ENCODE peak calls at places on chromosomes 4 and X, in five cellular contexts. One of them, this sample, is unnamed.

GRCh38 chr4:124710911-124711310 is 1.6 kb downstream of the ANKRD50 start:
- DNase-seq in fibroblast of the conjunctiva: peak
- DNase-seq in mesothelial cell of epicardium: no peak
- DNase-seq in mucosa of gallbladder: no peak
- DNase-seq in CD8-positive, alpha-beta memory T cell: no peak
- DNase-seq in this sample: no peak

GRCh38 chr4:173748353-173748752 is 218.3 kb upstream of the HAND2 start:
- DNase-seq in mesothelial cell of epicardium: no peak
- DNase-seq in CD8-positive, alpha-beta memory T cell: no peak
- DNase-seq in fibroblast of the conjunctiva: no peak
- DNase-seq in mucosa of gallbladder: no peak
- DNase-seq in this sample: no peak

GRCh38 chrX:83658731-83659130 is 150.6 kb downstream of the POU3F4 start:
- DNase-seq in fibroblast of the conjunctiva: no peak
- DNase-seq in CD8-positive, alpha-beta memory T cell: no peak
- DNase-seq in mucosa of gallbladder: no peak
- DNase-seq in mesothelial cell of epicardium: no peak
- DNase-seq in this sample: no peak

GRCh38 chrX:68938244-68939004 is 109.6 kb downstream of the EFNB1 start:
- DNase-seq in mesothelial cell of epicardium: peak
- DNase-seq in CD8-positive, alpha-beta memory T cell: no peak
- DNase-seq in fibroblast of the conjunctiva: no peak
- DNase-seq in mucosa of gallbladder: no peak
- DNase-seq in this sample: no peak

GRCh38 chr4:77699731-77700210 is 94.2 kb downstream of the CXCL13 start:
- DNase-seq in fibroblast of the conjunctiva: peak
- DNase-seq in mesothelial cell of epicardium: no peak
- DNase-seq in CD8-positive, alpha-beta memory T cell: no peak
- DNase-seq in mucosa of gallbladder: no peak
- DNase-seq in this sample: no peak

GRCh38 chr4:168769416-168769815 is 240.6 kb downstream of the CBR4 start:
- DNase-seq in mucosa of gallbladder: no peak
- DNase-seq in mesothelial cell of epicardium: no peak
- DNase-seq in fibroblast of the conjunctiva: no peak
- DNase-seq in CD8-positive, alpha-beta memory T cell: no peak
- DNase-seq in this sample: no peak

GRCh38 chr4:33625762-33626161 is 2618.6 kb downstream of the ARAP2 start:
- DNase-seq in CD8-positive, alpha-beta memory T cell: no peak
- DNase-seq in fibroblast of the conjunctiva: no peak
- DNase-seq in mucosa of gallbladder: no peak
- DNase-seq in mesothelial cell of epicardium: no peak
- DNase-seq in this sample: no peak

GRCh38 chr4:114257516-114257915 is 278.1 kb upstream of the ARSJ start:
- DNase-seq in fibroblast of the conjunctiva: no peak
- DNase-seq in mesothelial cell of epicardium: no peak
- DNase-seq in mucosa of gallbladder: no peak
- DNase-seq in CD8-positive, alpha-beta memory T cell: no peak
- DNase-seq in this sample: no peak

GRCh38 chr4:88320780-88321373 is 36.5 kb upstream of the PPM1K start:
- DNase-seq in CD8-positive, alpha-beta memory T cell: no peak
- DNase-seq in fibroblast of the conjunctiva: no peak
- DNase-seq in mesothelial cell of epicardium: no peak
- DNase-seq in mucosa of gallbladder: no peak
- DNase-seq in this sample: peak

GRCh38 chr4:148922497-148922896 is 480.3 kb upstream of the NR3C2 start:
- DNase-seq in CD8-positive, alpha-beta memory T cell: no peak
- DNase-seq in fibroblast of the conjunctiva: no peak
- DNase-seq in mucosa of gallbladder: no peak
- DNase-seq in mesothelial cell of epicardium: no peak
- DNase-seq in this sample: no peak

GRCh38 chr4:61958591-61958990 is 758.5 kb downstream of the ADGRL3 start:
- DNase-seq in fibroblast of the conjunctiva: no peak
- DNase-seq in mesothelial cell of epicardium: no peak
- DNase-seq in CD8-positive, alpha-beta memory T cell: no peak
- DNase-seq in mucosa of gallbladder: no peak
- DNase-seq in this sample: no peak

GRCh38 chr4:164935363-164935762 is 42.1 kb downstream of the TRIM61 start:
- DNase-seq in fibroblast of the conjunctiva: no peak
- DNase-seq in mesothelial cell of epicardium: no peak
- DNase-seq in mucosa of gallbladder: no peak
- DNase-seq in CD8-positive, alpha-beta memory T cell: no peak
- DNase-seq in this sample: no peak

This sample was measured in KG1.